ENCODE peak calls at places on chromosomes 4 and X, in four cellular contexts. C, N, I and K are unnamed samples.

GRCh38 chr4:23130845-23131244 is 438.1 kb downstream of the GBA3 start:
- DNase-seq in C (no peak), N (peak; percentile 0), I (no peak), K (no peak)

GRCh38 chr4:73447701-73448100 is 11.7 kb downstream of the AFP start:
- DNase-seq in C (no peak), N (no peak), I (no peak), K (no peak)

GRCh38 chr4:56575820-56576429 is 70.3 kb downstream of the ARL9 start:
- DNase-seq in C (peak; percentile 45), N (peak; percentile 29), I (no peak), K (peak; percentile 8)

GRCh38 chrX:53383376-53384087 is 38.9 kb downstream of the SMC1A start:
- DNase-seq in C (no peak), N (no peak), I (no peak), K (peak; percentile 67)

GRCh38 chrX:69314436-69315348 is 149.4 kb upstream of the PJA1 start:
- DNase-seq in C (peak; percentile 12), N (no peak), I (no peak), K (no peak)

GRCh38 chrX:31038585-31039326 is 33.1 kb downstream of the FTHL17 start:
- DNase-seq in C (peak; percentile 40), N (peak; percentile 6), I (no peak), K (peak; percentile 16)

GRCh38 chr4:167196386-167196785 is 37.9 kb downstream of the SPOCK3 start:
- DNase-seq in C (no peak), N (peak; percentile 29), I (no peak), K (peak; percentile 33)

GRCh38 chr4:105147226-105148151 is 813 bp downstream of the TET2 start:
- DNase-seq in C (peak; percentile 62), N (peak; percentile 24), I (no peak), K (peak; percentile 24)

DNA sequence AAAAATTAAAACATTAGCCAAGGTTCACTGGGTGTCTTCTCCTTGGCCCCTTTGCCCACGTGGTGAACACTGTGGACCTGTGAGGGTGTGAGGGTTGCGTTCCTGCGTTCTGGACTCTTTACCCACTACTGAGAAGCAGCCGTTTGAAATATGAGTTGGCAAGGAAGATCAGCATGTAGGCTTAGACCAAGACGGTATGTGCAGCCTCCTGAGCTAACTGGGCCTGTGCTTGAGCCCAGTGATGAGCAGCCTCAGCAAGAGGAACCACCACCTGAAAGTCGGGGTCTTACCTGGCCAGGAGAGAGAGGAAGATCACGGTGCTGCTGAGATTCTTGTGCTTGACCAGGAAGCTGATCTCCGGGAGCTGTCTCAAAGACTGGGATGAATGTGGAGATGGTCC is 19.5 kb downstream of the RGS12 start:
- DNase-seq in C (no peak), N (no peak), I (no peak), K (no peak)
- TF ChIP-seq PBX3 in C (no peak), N (no peak), I (no peak), K (no peak)

GRCh38 chr4:184439856-184440592 is 34.3 kb downstream of the IRF2 start:
- DNase-seq in C (no peak), N (no peak), I (no peak), K (peak; percentile 79)

GRCh38 chr4:184443318-184443717 is 31.0 kb downstream of the IRF2 start:
- DNase-seq in C (no peak), N (no peak), I (no peak), K (no peak)

GRCh38 chr4:184440593-184441358 is 33.6 kb downstream of the IRF2 start:
- DNase-seq in C (no peak), N (no peak), I (no peak), K (peak; percentile 30)

GRCh38 chr4:184439386-184439785 is 35.0 kb downstream of the IRF2 start:
- DNase-seq in C (no peak), N (no peak), I (no peak), K (no peak)

GRCh38 chr4:184441461-184442392 is 32.6 kb downstream of the IRF2 start:
- DNase-seq in C (no peak), N (no peak), I (no peak), K (no peak)
- TF ChIP-seq PBX3 in C (no peak), N (no peak), I (no peak), K (no peak)

GRCh38 chr4:83369825-83370639 is 35.4 kb upstream of the HPSE start:
- DNase-seq in C (no peak), N (no peak), I (no peak), K (peak; percentile 44)
- TF ChIP-seq PBX3 in C (no peak), N (no peak), I (no peak), K (no peak)

GRCh38 chr4:152468408-152468807 is 67.5 kb downstream of the FBXW7 start:
- DNase-seq in C (no peak), N (no peak), I (no peak), K (no peak)
- TF ChIP-seq PBX3 in C (no peak), N (no peak), I (no peak), K (no peak)

GRCh38 chr4:108333353-108333920 is 164.7 kb upstream of the LEF1 start:
- DNase-seq in C (no peak), N (no peak), I (no peak), K (no peak)

GRCh38 chr4:108335081-108335480 is 166.3 kb upstream of the LEF1 start:
- DNase-seq in C (no peak), N (no peak), I (no peak), K (no peak)

GRCh38 chr4:108337923-108338322 is 169.2 kb upstream of the LEF1 start:
- DNase-seq in C (peak; percentile 8), N (no peak), I (no peak), K (peak; percentile 1)

GRCh38 chr4:108331905-108332632 is 163.3 kb upstream of the LEF1 start:
- DNase-seq in C (no peak), N (no peak), I (no peak), K (no peak)

GRCh38 chr4:108336076-108336475 is 167.3 kb upstream of the LEF1 start:
- DNase-seq in C (no peak), N (no peak), I (no peak), K (no peak)
- TF ChIP-seq PBX3 in C (no peak), N (no peak), I (no peak), K (no peak)